ENCODE peak calls at places on chromosomes 2 and 18, in six cellular contexts. One of them, this sample, is unnamed.

GRCh38 chr2:174286172-174286571 is 37.8 kb upstream of the OLA1 start:
- DNase-seq in stomach: no peak
- DNase-seq in Panc1: no peak
- DNase-seq in Peyer's patch: no peak
- DNase-seq in IMR-90: no peak
- DNase-seq in epithelial cell of esophagus: no peak
- DNase-seq in this sample: no peak

GRCh38 chr2:117997872-117998454 is 15.9 kb downstream of the CCDC93 start:
- DNase-seq in Panc1: no peak
- DNase-seq in Peyer's patch: no peak
- DNase-seq in stomach: no peak
- DNase-seq in epithelial cell of esophagus: no peak
- DNase-seq in IMR-90: no peak
- DNase-seq in this sample: no peak

GRCh38 chr2:48205137-48205798 is 299.0 kb upstream of the FBXO11 start:
- DNase-seq in epithelial cell of esophagus: no peak
- DNase-seq in stomach: no peak
- DNase-seq in IMR-90: peak
- DNase-seq in Peyer's patch: no peak
- DNase-seq in Panc1: no peak
- DNase-seq in this sample: no peak

GRCh38 chr2:102433973-102434654 is 11.2 kb downstream of the IL18RAP start:
- DNase-seq in IMR-90: no peak
- DNase-seq in Panc1: no peak
- DNase-seq in Peyer's patch: no peak
- DNase-seq in stomach: no peak
- DNase-seq in epithelial cell of esophagus: no peak
- DNase-seq in this sample: no peak

GRCh38 chr2:28552045-28552823 is 56.4 kb downstream of the PLB1 start:
- DNase-seq in epithelial cell of esophagus: peak
- DNase-seq in Peyer's patch: no peak
- DNase-seq in stomach: no peak
- DNase-seq in Panc1: no peak
- DNase-seq in IMR-90: peak
- DNase-seq in this sample: peak

GRCh38 chr18:44594779-44595467 is 85.8 kb upstream of the SETBP1 start:
- DNase-seq in Panc1: no peak
- DNase-seq in Peyer's patch: no peak
- DNase-seq in IMR-90: peak
- DNase-seq in stomach: no peak
- DNase-seq in epithelial cell of esophagus: peak
- DNase-seq in this sample: peak

GRCh38 chr2:134657650-134658250 is 61.0 kb downstream of the TMEM163 start:
- DNase-seq in IMR-90: no peak
- DNase-seq in Peyer's patch: peak
- DNase-seq in Panc1: no peak
- DNase-seq in epithelial cell of esophagus: no peak
- DNase-seq in stomach: no peak
- DNase-seq in this sample: no peak

GRCh38 chr2:200373973-200374416 is 67.5 kb downstream of the SPATS2L start:
- DNase-seq in stomach: no peak
- DNase-seq in Panc1: no peak
- DNase-seq in Peyer's patch: no peak
- DNase-seq in epithelial cell of esophagus: peak
- DNase-seq in IMR-90: no peak
- DNase-seq in this sample: no peak

GRCh38 chr2:196040218-196040617 is 28.4 kb downstream of the DNAH7 start:
- DNase-seq in epithelial cell of esophagus: no peak
- DNase-seq in Panc1: no peak
- DNase-seq in Peyer's patch: no peak
- DNase-seq in IMR-90: no peak
- DNase-seq in stomach: no peak
- DNase-seq in this sample: no peak

GRCh38 chr2:175004730-175004979 is 526 bp downstream of the CHN1 start:
- DNase-seq in stomach: no peak
- DNase-seq in IMR-90: no peak
- DNase-seq in Peyer's patch: no peak
- DNase-seq in epithelial cell of esophagus: no peak
- DNase-seq in Panc1: no peak
- DNase-seq in this sample: no peak

GRCh38 chr2:230814616-230815015 is 50.1 kb upstream of the ITM2C start:
- DNase-seq in stomach: no peak
- DNase-seq in epithelial cell of esophagus: no peak
- DNase-seq in Peyer's patch: no peak
- DNase-seq in IMR-90: peak
- DNase-seq in Panc1: no peak
- DNase-seq in this sample: no peak

GRCh38 chr2:35931626-35932025 is 424.0 kb upstream of the CRIM1 start:
- DNase-seq in IMR-90: peak
- DNase-seq in epithelial cell of esophagus: no peak
- DNase-seq in Panc1: no peak
- DNase-seq in stomach: no peak
- DNase-seq in Peyer's patch: no peak
- DNase-seq in this sample: no peak

GRCh38 chr2:239298126-239298804 is 102.6 kb downstream of the HDAC4 start:
- DNase-seq in IMR-90: peak
- DNase-seq in Peyer's patch: peak
- DNase-seq in stomach: no peak
- DNase-seq in epithelial cell of esophagus: no peak
- DNase-seq in Panc1: no peak
- DNase-seq in this sample: no peak

GRCh38 chr2:187003038-187003543 is 154.1 kb upstream of the ZSWIM2 start:
- DNase-seq in Peyer's patch: no peak
- DNase-seq in Panc1: no peak
- DNase-seq in epithelial cell of esophagus: peak
- DNase-seq in stomach: no peak
- DNase-seq in IMR-90: no peak
- DNase-seq in this sample: peak

GRCh38 chr2:113840463-113840975 is 49.4 kb upstream of the ACTR3 start:
- DNase-seq in stomach: no peak
- DNase-seq in IMR-90: no peak
- DNase-seq in Peyer's patch: no peak
- DNase-seq in Panc1: no peak
- DNase-seq in epithelial cell of esophagus: no peak
- DNase-seq in this sample: no peak

GRCh38 chr2:10457846-10458563 is 9.9 kb upstream of the ODC1 start:
- DNase-seq in IMR-90: peak
- DNase-seq in Peyer's patch: no peak
- DNase-seq in epithelial cell of esophagus: peak
- DNase-seq in Panc1: no peak
- DNase-seq in stomach: peak
- DNase-seq in this sample: peak

GRCh38 chr2:178484245-178485041 is 4.2 kb downstream of the PLEKHA3 start:
- DNase-seq in Peyer's patch: no peak
- DNase-seq in Panc1: no peak
- DNase-seq in epithelial cell of esophagus: peak
- DNase-seq in stomach: peak
- DNase-seq in IMR-90: peak
- DNase-seq in this sample: peak

GRCh38 chr2:26196683-26197418 is 24.0 kb downstream of the GAREM2 start:
- DNase-seq in Peyer's patch: no peak
- DNase-seq in epithelial cell of esophagus: no peak
- DNase-seq in stomach: no peak
- DNase-seq in Panc1: no peak
- DNase-seq in IMR-90: no peak
- DNase-seq in this sample: no peak

GRCh38 chr2:26203091-26203490 is 30.2 kb downstream of the GAREM2 start:
- DNase-seq in IMR-90: no peak
- DNase-seq in Panc1: no peak
- DNase-seq in stomach: no peak
- DNase-seq in epithelial cell of esophagus: no peak
- DNase-seq in Peyer's patch: no peak
- DNase-seq in this sample: no peak

GRCh38 chr2:26193578-26194231 is 20.8 kb downstream of the GAREM2 start:
- DNase-seq in epithelial cell of esophagus: no peak
- DNase-seq in Panc1: no peak
- DNase-seq in Peyer's patch: no peak
- DNase-seq in IMR-90: peak
- DNase-seq in stomach: no peak
- DNase-seq in this sample: no peak

GRCh38 chr2:26195006-26195961 is 22.4 kb downstream of the GAREM2 start:
- DNase-seq in Peyer's patch: no peak
- DNase-seq in epithelial cell of esophagus: no peak
- DNase-seq in IMR-90: no peak
- DNase-seq in Panc1: no peak
- DNase-seq in stomach: no peak
- DNase-seq in this sample: no peak

DNA sequence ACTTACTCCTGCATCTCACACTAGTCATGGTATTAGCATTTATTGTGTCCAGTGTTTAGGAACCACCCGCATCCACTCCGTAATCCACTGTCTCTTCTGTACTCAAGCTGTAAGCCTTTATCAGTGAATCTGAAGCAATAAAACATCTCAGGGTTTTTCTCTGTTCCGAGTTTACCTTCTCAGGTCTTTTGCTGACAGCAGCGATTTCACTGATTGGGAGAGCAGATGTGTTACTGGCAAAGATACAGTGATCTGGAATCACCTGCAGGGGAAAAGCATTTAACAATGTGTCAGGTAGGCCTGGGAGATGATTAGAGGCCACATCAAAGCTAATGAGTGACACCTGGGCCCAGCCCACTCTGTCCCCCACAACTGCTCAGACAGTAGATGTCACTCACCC is 24.6 kb downstream of the GAREM2 start:
- DNase-seq in stomach: no peak
- DNase-seq in epithelial cell of esophagus: no peak
- DNase-seq in IMR-90: no peak
- DNase-seq in Panc1: no peak
- DNase-seq in Peyer's patch: no peak
- DNase-seq in this sample: no peak
- H3K4me3 ChIP-seq in stomach: no peak
- H3K4me3 ChIP-seq in epithelial cell of esophagus: no peak
- H3K4me3 ChIP-seq in IMR-90: no peak
- H3K4me3 ChIP-seq in Panc1: no peak
- H3K4me3 ChIP-seq in Peyer's patch: no peak
- H3K4me3 ChIP-seq in this sample: no peak

GRCh38 chr2:13000644-13001375 is 284.1 kb downstream of the TRIB2 start:
- DNase-seq in Panc1: no peak
- DNase-seq in IMR-90: peak
- DNase-seq in Peyer's patch: no peak
- DNase-seq in stomach: peak
- DNase-seq in epithelial cell of esophagus: no peak
- DNase-seq in this sample: no peak
- H3K4me3 ChIP-seq in Panc1: no peak
- H3K4me3 ChIP-seq in IMR-90: no peak
- H3K4me3 ChIP-seq in Peyer's patch: no peak
- H3K4me3 ChIP-seq in stomach: no peak
- H3K4me3 ChIP-seq in epithelial cell of esophagus: no peak
- H3K4me3 ChIP-seq in this sample: no peak

GRCh38 chr2:159617080-159617479 is 732 bp upstream of the BAZ2B start:
- DNase-seq in Peyer's patch: no peak
- DNase-seq in Panc1: no peak
- DNase-seq in IMR-90: no peak
- DNase-seq in epithelial cell of esophagus: no peak
- DNase-seq in stomach: no peak
- DNase-seq in this sample: no peak

GRCh38 chr2:159615187-159615935 is 987 bp downstream of the BAZ2B start:
- DNase-seq in Peyer's patch: peak
- DNase-seq in Panc1: peak
- DNase-seq in epithelial cell of esophagus: peak
- DNase-seq in IMR-90: peak
- DNase-seq in stomach: peak
- DNase-seq in this sample: peak

GRCh38 chr2:159615936-159616733 is at the start of gene BAZ2B:
- DNase-seq in IMR-90: peak
- DNase-seq in epithelial cell of esophagus: peak
- DNase-seq in Panc1: no peak
- DNase-seq in stomach: peak
- DNase-seq in Peyer's patch: peak
- DNase-seq in this sample: peak

GRCh38 chr2:159614534-159615186 is 1.7 kb downstream of the BAZ2B start:
- DNase-seq in stomach: no peak
- DNase-seq in Panc1: no peak
- DNase-seq in Peyer's patch: no peak
- DNase-seq in epithelial cell of esophagus: peak
- DNase-seq in IMR-90: peak
- DNase-seq in this sample: no peak

DNA sequence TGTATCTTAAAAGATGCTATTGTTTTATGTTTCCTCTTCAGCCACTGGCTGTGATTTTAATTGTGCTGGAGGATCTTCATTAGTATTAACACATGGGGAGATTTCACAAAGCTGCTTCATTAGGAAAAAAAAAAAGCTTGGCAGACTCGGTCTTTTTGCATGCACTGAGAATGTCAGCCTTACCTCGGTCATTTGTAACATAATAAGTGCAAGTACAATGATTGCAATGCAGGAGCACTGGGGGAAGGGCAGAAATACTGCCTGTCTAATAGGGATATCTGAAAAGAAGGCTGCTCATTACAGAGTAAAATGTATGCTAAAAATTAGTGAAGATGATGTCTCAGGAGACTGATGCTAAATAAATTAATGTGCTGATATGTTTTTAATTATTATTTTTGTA is 1.3 kb upstream of the BAZ2B start:
- DNase-seq in IMR-90: peak
- DNase-seq in Peyer's patch: no peak
- DNase-seq in stomach: no peak
- DNase-seq in epithelial cell of esophagus: peak
- DNase-seq in Panc1: no peak
- DNase-seq in this sample: no peak
- H3K4me3 ChIP-seq in IMR-90: no peak
- H3K4me3 ChIP-seq in Peyer's patch: peak
- H3K4me3 ChIP-seq in stomach: no peak
- H3K4me3 ChIP-seq in epithelial cell of esophagus: no peak
- H3K4me3 ChIP-seq in Panc1: no peak
- H3K4me3 ChIP-seq in this sample: peak

DNA sequence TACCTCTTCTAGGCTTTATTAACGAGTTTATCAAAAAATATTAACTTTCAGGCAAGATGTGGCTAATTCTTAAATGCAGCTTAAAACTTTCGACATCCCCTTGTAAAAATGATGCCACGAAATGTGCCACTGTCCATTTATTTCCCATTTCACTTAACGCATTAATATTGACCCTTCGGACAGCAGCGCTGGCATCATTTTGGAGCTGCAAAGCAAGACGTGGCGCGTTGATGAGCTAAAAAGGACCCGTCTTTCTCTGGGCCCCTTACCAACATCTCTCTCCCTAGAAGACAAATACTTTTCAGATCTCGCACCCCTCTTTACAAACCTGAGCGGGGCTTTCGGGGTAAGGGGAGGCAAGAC is 367.9 kb downstream of the MTX2 start:
- DNase-seq in stomach: no peak
- DNase-seq in Peyer's patch: no peak
- DNase-seq in Panc1: no peak
- DNase-seq in IMR-90: no peak
- DNase-seq in epithelial cell of esophagus: no peak
- DNase-seq in this sample: no peak
- H3K4me3 ChIP-seq in stomach: peak
- H3K4me3 ChIP-seq in Peyer's patch: peak
- H3K4me3 ChIP-seq in Panc1: peak
- H3K4me3 ChIP-seq in IMR-90: peak
- H3K4me3 ChIP-seq in epithelial cell of esophagus: peak
- H3K4me3 ChIP-seq in this sample: peak

DNA sequence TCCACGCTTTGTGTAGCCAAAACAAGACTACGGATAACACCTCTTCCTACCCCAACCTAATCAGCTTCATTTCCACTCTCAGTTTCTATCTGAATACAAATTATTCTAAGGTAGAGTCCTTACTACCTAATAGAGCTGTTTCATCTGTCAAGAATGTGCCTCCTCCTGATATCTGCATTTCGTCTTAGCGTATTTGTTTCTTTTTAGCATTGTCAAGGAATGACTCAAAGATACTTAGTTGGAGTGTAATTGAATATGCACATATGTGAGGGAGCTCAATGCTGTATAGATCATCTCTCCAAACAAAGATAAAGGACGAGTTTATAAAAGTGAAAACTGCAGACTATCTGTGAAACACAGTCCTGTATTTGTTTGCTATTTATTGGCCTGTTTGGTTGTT is 2059.3 kb upstream of the CELF4 start:
- DNase-seq in Peyer's patch: no peak
- DNase-seq in epithelial cell of esophagus: peak
- DNase-seq in IMR-90: peak
- DNase-seq in Panc1: no peak
- DNase-seq in stomach: no peak
- DNase-seq in this sample: peak
- H3K4me3 ChIP-seq in Peyer's patch: no peak
- H3K4me3 ChIP-seq in epithelial cell of esophagus: no peak
- H3K4me3 ChIP-seq in IMR-90: no peak
- H3K4me3 ChIP-seq in Panc1: no peak
- H3K4me3 ChIP-seq in stomach: no peak
- H3K4me3 ChIP-seq in this sample: no peak

This sample was measured in foreskin fibroblast.